ENCODE peak calls at places on chromosomes 2 and 18, in four cellular contexts. B, W, C and Z are unnamed samples.

GRCh38 chr2:2664989-2665833 is 334.1 kb upstream of the MYT1L start:
- DNase-seq in B (no peak), C (peak; percentile 16), W (peak; percentile 86), Z (no peak)

GRCh38 chr2:112290638-112291037 is 15.2 kb downstream of the ZC3H6 start:
- DNase-seq in C (no peak), W (no peak), B (no peak), Z (no peak)

GRCh38 chr2:37544617-37545031 is 126.8 kb downstream of the CDC42EP3 start:
- DNase-seq in B (no peak), C (no peak), W (no peak), Z (no peak)

GRCh38 chr2:30772021-30772705 is 35.1 kb downstream of the CAPN13 start:
- DNase-seq in B (no peak), W (no peak), C (no peak), Z (no peak)

GRCh38 chr18:34493566-34494358 is 216.3 kb upstream of the DTNA start:
- DNase-seq in B (peak; percentile 81), W (no peak), C (no peak), Z (peak; percentile 27)

GRCh38 chr2:181991171-181991885 is 5.7 kb downstream of the PPP1R1C start:
- DNase-seq in B (no peak), W (no peak), C (no peak), Z (no peak)

GRCh38 chr18:73461780-73462059 is 593.9 kb upstream of the NETO1 start:
- DNase-seq in B (no peak), C (no peak), W (peak; percentile 41), Z (no peak)

GRCh38 chr18:72692086-72692485 is 147.9 kb upstream of the CBLN2 start:
- DNase-seq in W (no peak), B (peak; percentile 47), C (no peak), Z (no peak)

GRCh38 chr2:173145454-173145853 is 69.8 kb downstream of the MAP3K20 start:
- DNase-seq in W (no peak), B (no peak), C (no peak), Z (no peak)

GRCh38 chr2:120919771-120920437 is 184.2 kb downstream of the GLI2 start:
- DNase-seq in W (peak; percentile 76), C (no peak), B (peak; percentile 33), Z (peak; percentile 73)

GRCh38 chr2:224887159-224887558 is 155.1 kb downstream of the DOCK10 start:
- DNase-seq in C (no peak), W (peak; percentile 56), B (no peak), Z (no peak)

GRCh38 chr18:23733895-23734294 is 44.6 kb downstream of the LAMA3 start:
- DNase-seq in W (no peak), C (no peak), B (no peak), Z (no peak)

GRCh38 chr2:54670485-54671009 is 52.9 kb upstream of the EML6 start:
- DNase-seq in B (no peak), C (no peak), W (no peak), Z (no peak)

GRCh38 chr18:44777429-44778192 is 96.9 kb downstream of the SETBP1 start:
- DNase-seq in C (no peak), W (no peak), B (no peak), Z (peak; percentile 48)

GRCh38 chr2:10935953-10936942 is 24.5 kb downstream of the KCNF1 start:
- DNase-seq in B (no peak), C (peak; percentile 94), W (peak; percentile 100), Z (no peak)

GRCh38 chr2:21453728-21454127 is 330.0 kb downstream of the TDRD15 start:
- DNase-seq in C (no peak), W (peak; percentile 61), B (no peak), Z (no peak)

GRCh38 chr2:100193334-100193733 is 50.9 kb upstream of the AFF3 start:
- DNase-seq in C (no peak), W (no peak), B (no peak), Z (no peak)

GRCh38 chr18:35494281-35494825 is 3.4 kb downstream of the INO80C start:
- DNase-seq in C (no peak), B (no peak), W (no peak), Z (no peak)

GRCh38 chr18:76466410-76466991 is 28.5 kb downstream of the ZNF516 start:
- DNase-seq in W (no peak), B (no peak), C (no peak), Z (no peak)

GRCh38 chr2:162435676-162436075 is 91.7 kb downstream of the GCA start:
- DNase-seq in B (no peak), W (no peak), C (no peak), Z (no peak)

GRCh38 chr2:230901006-230901405 is 24.0 kb downstream of the GPR55 start:
- DNase-seq in B (no peak), C (no peak), W (no peak), Z (no peak)

GRCh38 chr2:230905448-230906430 is 19.3 kb downstream of the GPR55 start:
- DNase-seq in W (peak; percentile 44), B (peak; percentile 93), C (peak; percentile 69), Z (no peak)

GRCh38 chr2:230904856-230905447 is 20.1 kb downstream of the GPR55 start:
- DNase-seq in C (no peak), W (no peak), B (no peak), Z (peak; percentile 2)

GRCh38 chr2:230902180-230902899 is 22.7 kb downstream of the GPR55 start:
- DNase-seq in W (peak; percentile 76), C (peak; percentile 54), B (peak; percentile 56), Z (peak; percentile 58)

GRCh38 chr2:230903251-230904150 is 21.5 kb downstream of the GPR55 start:
- DNase-seq in B (no peak), C (no peak), W (no peak), Z (no peak)
- H3K27me3 ChIP-seq in B (no peaks in the 10 kb centered on the region), C (peaks cover 29% of the 10 kb centered on the region), W (peaks cover 23% of the 10 kb centered on the region), Z (no peaks in the 10 kb centered on the region)

GRCh38 chr18:3451989-3452749 is 2.2 kb downstream of the TGIF1 start:
- DNase-seq in B (peak; percentile 82), C (no peak), W (peak; percentile 69), Z (peak; percentile 67)
- TF ChIP-seq POLR2A in B (peak; percentile 89), C (peak; percentile 11), W (peak; percentile 36), Z (no peak)

GRCh38 chr18:78771496-78772368 is 207.9 kb upstream of the SALL3 start:
- DNase-seq in W (no peak), B (no peak), C (no peak), Z (no peak)
- H3K27me3 ChIP-seq in W (no peaks in the 10 kb centered on the region), B (no peaks in the 10 kb centered on the region), C (no peaks in the 10 kb centered on the region), Z (peaks cover 4% of the 10 kb centered on the region)

GRCh38 chr18:12420831-12421421 is 13.2 kb downstream of the PRELID3A start:
- DNase-seq in W (no peak), B (peak; percentile 21), C (no peak), Z (no peak)
- TF ChIP-seq POLR2A in W (no peak), B (no peak), C (no peak), Z (no peak)

GRCh38 chr2:20136149-20136548 is 84.7 kb upstream of the LAPTM4A start:
- DNase-seq in B (no peak), W (no peak), C (no peak), Z (no peak)
- H3K27me3 ChIP-seq in B (no peaks in the 10 kb centered on the region), W (peaks cover 13% of the 10 kb centered on the region), C (no peaks in the 10 kb centered on the region), Z (no peaks in the 10 kb centered on the region)

GRCh38 chr18:5296706-5297320 is 1.3 kb upstream of the ZBTB14 start:
- DNase-seq in W (peak; percentile 85), B (peak; percentile 76), C (peak; percentile 55), Z (peak; percentile 82)
- TF ChIP-seq POLR2A in W (no peak), B (no peak), C (no peak), Z (no peak)

GRCh38 chr2:218963597-218963996 is 4.1 kb downstream of the CDK5R2 start:
- DNase-seq in B (no peak), C (no peak), W (no peak), Z (no peak)
- H3K27me3 ChIP-seq in B (peaks cover 43% of the 10 kb centered on the region), C (peaks cover 11% of the 10 kb centered on the region), W (peaks cover 47% of the 10 kb centered on the region), Z (peaks cover 71% of the 10 kb centered on the region)

GRCh38 chr2:117814417-117815264 is at the start of gene DDX18:
- DNase-seq in B (peak; percentile 96), C (peak; percentile 98), W (peak; percentile 97), Z (peak; percentile 97)
- TF ChIP-seq POLR2A in B (peak; percentile 59), C (peak; percentile 72), W (peak; percentile 91), Z (no peak)

DNA sequence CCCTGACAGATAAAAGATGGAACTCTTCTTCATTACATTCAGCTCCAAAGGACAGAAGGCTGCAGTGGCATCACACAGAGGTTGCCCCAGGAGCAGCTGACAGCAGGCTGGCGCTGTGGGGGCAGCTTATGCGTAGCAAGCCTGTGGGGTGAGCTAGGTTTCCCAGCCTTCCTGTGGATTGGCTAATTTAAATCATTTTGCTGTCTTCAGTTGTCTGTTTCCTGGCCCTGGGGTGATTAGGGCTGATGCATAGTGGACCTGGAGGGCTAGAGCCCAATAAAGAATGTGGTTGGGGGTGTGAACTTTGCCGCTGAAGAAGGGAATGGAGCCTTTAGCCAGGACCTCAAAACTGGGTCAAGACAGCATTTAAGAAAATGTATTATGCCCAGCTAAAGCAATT is 1038.0 kb downstream of the SOCS6 start:
- DNase-seq in C (no peak), B (no peak), W (no peak), Z (no peak)
- H3K27me3 ChIP-seq in C (no peaks in the 10 kb centered on the region), B (no peaks in the 10 kb centered on the region), W (no peaks in the 10 kb centered on the region), Z (no peaks in the 10 kb centered on the region)